ENCODE peak calls at places on chromosomes 1 and 21, in four cellular contexts. I is SK-N-SH, G is H1, J is GM12878. O is an unnamed sample.

GRCh38 chr1:1019122-1019999 is 559 bp upstream of the AGRN start:
- DNase-seq in I (peak; percentile 99), G (peak; percentile 84), J (no peak), O (peak; percentile 98)

GRCh38 chr1:212488436-212489283 is 55.9 kb downstream of the NENF start:
- DNase-seq in I (no peak), G (no peak), J (no peak), O (no peak)

GRCh38 chr1:108695515-108695914 is 3.4 kb downstream of the PRPF38B start:
- DNase-seq in I (no peak), G (no peak), J (no peak), O (no peak)

GRCh38 chr21:39519835-39520234 is 68.1 kb downstream of the SH3BGR start:
- DNase-seq in I (no peak), G (no peak), J (no peak), O (no peak)

GRCh38 chr1:56199060-56199459 is 380.3 kb downstream of the PLPP3 start:
- DNase-seq in I (no peak), G (no peak), J (no peak), O (no peak)

GRCh38 chr1:145690587-145691558 is 16.3 kb downstream of the PDZK1 start:
- DNase-seq in I (no peak), G (no peak), J (peak; percentile 51), O (no peak)

GRCh38 chr1:119859647-119860046 is 36.7 kb downstream of the ADAM30 start:
- DNase-seq in I (no peak), G (no peak), J (no peak), O (peak; percentile 50)

GRCh38 chr21:42112857-42113256 is 41.7 kb downstream of the UMODL1 start:
- DNase-seq in I (no peak), G (no peak), J (no peak), O (no peak)

GRCh38 chr21:35565204-35565611 is 495.1 kb downstream of the SETD4 start:
- DNase-seq in I (no peak), G (no peak), J (no peak), O (peak; percentile 42)

GRCh38 chr1:201904579-201904978 is 15.9 kb downstream of the SHISA4 start:
- DNase-seq in I (no peak), G (no peak), J (no peak), O (no peak)

DNA sequence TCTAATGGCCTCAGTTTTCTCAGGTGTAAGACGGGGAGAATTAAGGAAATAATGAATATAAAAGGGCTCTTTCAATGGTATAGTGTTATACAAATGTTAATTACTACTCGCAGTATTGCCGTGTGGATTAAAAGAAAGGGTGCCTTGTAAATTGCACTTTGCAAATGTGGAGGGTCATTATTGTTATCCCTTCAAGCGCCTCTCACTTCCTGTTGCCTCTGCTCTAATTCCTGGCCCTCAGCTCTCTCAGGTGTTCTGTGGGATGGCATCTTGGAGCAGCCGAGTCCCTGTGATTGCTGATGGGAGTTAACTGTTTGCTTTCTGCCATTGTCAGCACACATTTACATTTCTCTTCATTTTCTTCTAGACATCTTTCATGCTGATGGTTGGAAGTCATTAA is 7.1 kb upstream of the S100A11 start:
- DNase-seq in I (no peak), G (no peak), J (no peak), O (no peak)
- TF ChIP-seq NRF1 in I (no peak), G (no peak), J (no peak), O (no peak)

GRCh38 chr1:22712502-22713271 is 2.0 kb downstream of the EPHB2 start:
- DNase-seq in I (peak; percentile 68), G (no peak), J (no peak), O (no peak)

GRCh38 chr1:22709891-22710687 is 550 bp upstream of the EPHB2 start:
- DNase-seq in I (peak; percentile 89), G (peak; percentile 79), J (no peak), O (no peak)

GRCh38 chr1:22710688-22711024 is at the start of gene EPHB2:
- DNase-seq in I (peak; percentile 96), G (peak; percentile 75), J (no peak), O (peak; percentile 28)

GRCh38 chr1:22711591-22712501 is 1.2 kb downstream of the EPHB2 start:
- DNase-seq in I (peak; percentile 78), G (no peak), J (no peak), O (no peak)

DNA sequence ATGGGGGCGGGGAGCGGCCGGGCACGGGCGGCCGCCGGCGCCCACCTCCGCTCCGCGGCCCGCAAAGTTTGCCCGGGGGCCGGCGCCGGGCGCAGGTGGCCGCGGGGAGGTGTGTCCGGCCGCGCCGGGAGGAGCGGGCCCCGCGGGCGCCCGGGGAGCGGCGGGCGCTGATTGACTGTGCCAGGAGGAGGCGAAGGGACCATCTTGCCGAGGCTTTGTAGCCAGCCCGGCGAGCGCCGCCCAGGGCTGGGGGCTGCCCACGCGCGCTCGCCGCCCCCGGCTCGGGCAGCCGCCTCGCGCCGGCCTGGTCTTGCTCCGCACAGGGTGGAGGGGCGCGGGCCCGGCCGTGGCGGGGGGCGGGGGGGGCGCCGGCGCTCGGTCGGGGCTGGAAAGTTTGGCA is 432 bp downstream of the EPHB2 start:
- DNase-seq in I (peak; percentile 78), G (no peak), J (no peak), O (no peak)
- TF ChIP-seq NRF1 in I (no peak), G (no peak), J (no peak), O (no peak)

DNA sequence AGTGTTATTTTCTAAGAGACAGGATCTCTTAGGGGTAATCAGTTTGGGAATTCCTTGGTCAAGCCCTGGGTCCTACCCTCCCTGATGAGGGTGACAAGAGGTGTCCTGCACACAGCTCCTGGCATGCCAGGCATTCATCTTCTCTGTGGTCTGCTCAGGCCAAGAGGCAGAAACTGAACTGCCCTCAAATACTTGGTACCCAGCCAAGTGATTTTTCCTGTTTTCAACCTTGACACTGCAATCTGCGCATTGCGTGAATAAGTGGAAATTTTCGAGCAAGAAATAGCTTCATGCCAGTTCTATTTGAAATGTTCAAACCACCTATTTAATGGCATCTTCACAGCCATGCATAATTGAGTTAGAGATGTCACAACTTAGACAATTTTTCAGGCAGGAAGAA is 26.9 kb downstream of the DNM3 start:
- DNase-seq in I (no peak), G (no peak), J (no peak), O (no peak)
- TF ChIP-seq NRF1 in I (no peak), G (no peak), J (no peak), O (no peak)

DNA sequence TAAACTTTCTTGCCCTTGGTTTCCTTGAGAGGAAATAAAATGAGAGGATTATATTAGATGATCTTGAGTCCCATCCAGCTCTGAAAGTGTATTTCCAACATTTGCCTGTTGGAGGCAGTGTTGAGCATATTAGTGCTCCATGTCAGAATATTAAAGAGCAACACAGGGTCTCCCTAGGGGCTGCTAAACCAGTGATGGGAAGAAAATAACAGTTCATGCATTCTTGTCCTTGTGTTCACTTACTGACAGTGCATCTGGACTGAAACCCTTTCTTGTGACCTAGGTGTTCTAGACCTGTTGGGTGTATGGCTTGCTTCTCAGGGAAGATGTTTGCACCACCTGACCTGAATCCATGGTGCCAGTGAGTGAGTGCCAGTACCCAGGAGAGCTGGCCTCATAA is 124.7 kb upstream of the KIAA0040 start:
- DNase-seq in I (no peak), G (peak; percentile 67), J (no peak), O (peak; percentile 57)
- TF ChIP-seq NRF1 in I (no peak), G (no peak), J (no peak), O (no peak)

DNA sequence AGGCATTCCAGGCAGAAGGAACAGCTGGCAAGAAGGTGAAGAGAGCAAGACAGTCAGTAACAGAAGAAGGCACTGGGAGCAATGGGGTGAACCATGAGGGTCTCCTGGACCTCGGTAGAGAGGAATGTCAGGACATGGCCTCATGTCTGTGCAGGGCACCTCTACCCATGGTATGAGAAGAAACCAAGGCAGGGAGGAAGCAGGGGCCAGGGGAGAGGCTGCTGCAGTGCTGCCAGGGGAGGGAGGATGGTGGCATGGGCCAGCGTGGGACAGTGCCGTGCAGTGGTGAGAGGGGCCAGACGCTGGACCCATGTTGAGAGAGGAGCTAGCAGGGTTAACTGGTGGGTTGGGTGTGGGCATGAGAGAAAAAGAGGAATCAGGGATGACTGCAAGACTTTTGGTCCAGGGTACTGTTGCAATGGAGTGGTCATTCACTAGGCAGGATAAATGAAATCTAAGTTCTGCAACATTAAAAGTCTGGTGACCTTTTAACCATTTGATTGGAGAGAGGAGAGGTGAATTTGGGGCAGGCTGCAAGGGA is 577.6 kb downstream of the MATN1 start:
- DNase-seq in I (no peak), G (no peak), J (no peak), O (no peak)
- TF ChIP-seq NRF1 in I (no peak), G (no peak), J (no peak), O (no peak)

GRCh38 chr1:83799474-83800085 is 199.4 kb downstream of the TTLL7 start:
- DNase-seq in I (no peak), G (no peak), J (no peak), O (no peak)
- TF ChIP-seq NRF1 in I (no peak), G (no peak), J (no peak), O (no peak)